ENCODE peak calls at places on chromosomes 3 and 15, in seven cellular contexts. One of them, this sample, is unnamed.

GRCh38 chr3:28467414-28467813 is 118.8 kb upstream of the AZI2 start:
- DNase-seq in adrenal gland: no peak
- DNase-seq in astrocyte: no peak
- DNase-seq in gastrocnemius medialis: no peak
- DNase-seq in mesendoderm: peak; percentile 9
- DNase-seq in transverse colon: no peak
- DNase-seq in CD8-positive, alpha-beta memory T cell: no peak
- DNase-seq in this sample: no peak

GRCh38 chr3:186218423-186218822 is 109.5 kb upstream of the ETV5 start:
- DNase-seq in gastrocnemius medialis: no peak
- DNase-seq in CD8-positive, alpha-beta memory T cell: no peak
- DNase-seq in adrenal gland: no peak
- DNase-seq in astrocyte: no peak
- DNase-seq in transverse colon: no peak
- DNase-seq in mesendoderm: no peak
- DNase-seq in this sample: no peak

GRCh38 chr3:50356553-50356952 is 2.8 kb downstream of the TMEM115 start:
- DNase-seq in CD8-positive, alpha-beta memory T cell: no peak
- DNase-seq in gastrocnemius medialis: peak; percentile 30
- DNase-seq in mesendoderm: no peak
- DNase-seq in transverse colon: peak; percentile 83
- DNase-seq in adrenal gland: peak; percentile 46
- DNase-seq in astrocyte: no peak
- DNase-seq in this sample: no peak

GRCh38 chr15:51737538-51738305 is at the start of gene LYSMD2:
- DNase-seq in astrocyte: no peak
- DNase-seq in adrenal gland: peak; percentile 69
- DNase-seq in gastrocnemius medialis: peak; percentile 43
- DNase-seq in CD8-positive, alpha-beta memory T cell: peak; percentile 75
- DNase-seq in transverse colon: peak; percentile 79
- DNase-seq in mesendoderm: peak; percentile 42
- DNase-seq in this sample: peak; percentile 74

GRCh38 chr3:117285721-117286120 is 576.1 kb downstream of the TUSC7 start:
- DNase-seq in transverse colon: no peak
- DNase-seq in adrenal gland: peak; percentile 45
- DNase-seq in astrocyte: no peak
- DNase-seq in gastrocnemius medialis: no peak
- DNase-seq in CD8-positive, alpha-beta memory T cell: no peak
- DNase-seq in mesendoderm: no peak
- DNase-seq in this sample: no peak

GRCh38 chr15:85870216-85871014 is 75.7 kb upstream of the KLHL25 start:
- DNase-seq in adrenal gland: no peak
- DNase-seq in mesendoderm: no peak
- DNase-seq in astrocyte: no peak
- DNase-seq in gastrocnemius medialis: no peak
- DNase-seq in CD8-positive, alpha-beta memory T cell: no peak
- DNase-seq in transverse colon: no peak
- DNase-seq in this sample: no peak

GRCh38 chr3:141255137-141255536 is 23.5 kb downstream of the PXYLP1 start:
- DNase-seq in transverse colon: no peak
- DNase-seq in mesendoderm: no peak
- DNase-seq in CD8-positive, alpha-beta memory T cell: no peak
- DNase-seq in gastrocnemius medialis: no peak
- DNase-seq in adrenal gland: no peak
- DNase-seq in astrocyte: no peak
- DNase-seq in this sample: no peak

GRCh38 chr3:12175137-12175593 is 16.5 kb upstream of the TIMP4 start:
- DNase-seq in astrocyte: peak; percentile 68
- DNase-seq in adrenal gland: no peak
- DNase-seq in mesendoderm: no peak
- DNase-seq in gastrocnemius medialis: no peak
- DNase-seq in CD8-positive, alpha-beta memory T cell: no peak
- DNase-seq in transverse colon: no peak
- DNase-seq in this sample: no peak

GRCh38 chr3:63588897-63589296 is 63.6 kb upstream of the SNTN start:
- DNase-seq in astrocyte: no peak
- DNase-seq in mesendoderm: no peak
- DNase-seq in gastrocnemius medialis: no peak
- DNase-seq in transverse colon: no peak
- DNase-seq in CD8-positive, alpha-beta memory T cell: no peak
- DNase-seq in adrenal gland: no peak
- DNase-seq in this sample: no peak

GRCh38 chr15:37001436-37001835 is 98.9 kb downstream of the MEIS2 start:
- DNase-seq in CD8-positive, alpha-beta memory T cell: no peak
- DNase-seq in mesendoderm: no peak
- DNase-seq in adrenal gland: no peak
- DNase-seq in astrocyte: no peak
- DNase-seq in transverse colon: no peak
- DNase-seq in gastrocnemius medialis: no peak
- DNase-seq in this sample: no peak

GRCh38 chr15:80949756-80950155 is 39.9 kb downstream of the MESD start:
- DNase-seq in CD8-positive, alpha-beta memory T cell: no peak
- DNase-seq in transverse colon: no peak
- DNase-seq in mesendoderm: no peak
- DNase-seq in adrenal gland: no peak
- DNase-seq in astrocyte: no peak
- DNase-seq in gastrocnemius medialis: no peak
- DNase-seq in this sample: no peak

GRCh38 chr3:20316238-20316637 is 130.2 kb upstream of the SGO1 start:
- DNase-seq in gastrocnemius medialis: no peak
- DNase-seq in CD8-positive, alpha-beta memory T cell: no peak
- DNase-seq in mesendoderm: no peak
- DNase-seq in astrocyte: no peak
- DNase-seq in transverse colon: no peak
- DNase-seq in adrenal gland: no peak
- DNase-seq in this sample: no peak

DNA sequence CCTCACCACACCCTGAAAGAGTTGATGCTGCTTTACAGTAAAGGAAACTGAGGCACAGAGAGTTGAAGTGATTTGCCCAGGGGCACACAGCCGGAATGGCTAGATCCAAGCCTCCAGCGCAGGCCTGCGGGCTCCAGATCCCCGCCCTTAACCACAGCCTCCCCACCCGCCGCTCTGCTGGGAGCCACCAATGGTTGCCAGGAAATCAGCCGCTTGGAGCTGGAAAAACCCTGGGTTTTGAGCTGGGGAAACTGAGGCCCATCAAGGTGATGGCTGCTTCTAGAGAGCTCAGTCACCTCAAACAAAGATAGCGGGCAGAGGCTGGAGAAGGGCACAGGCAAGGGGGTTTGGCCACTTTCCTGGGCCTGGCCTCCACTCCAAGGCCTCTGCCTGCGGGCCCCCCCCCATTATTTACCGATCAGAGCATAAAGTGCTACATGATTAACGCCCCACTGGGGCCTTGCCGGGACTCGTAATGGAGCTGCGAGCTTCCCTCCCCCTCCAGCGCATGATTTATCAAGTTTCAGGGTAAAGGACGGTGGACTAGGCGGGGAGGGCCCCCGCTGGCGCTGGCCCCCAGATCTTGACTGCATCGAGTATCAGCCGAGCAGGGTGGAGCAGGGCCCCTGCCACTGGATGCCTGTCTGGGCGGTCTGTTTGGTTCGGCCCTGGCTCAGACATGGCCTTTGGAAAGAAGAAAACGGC is 9.2 kb downstream of the PLXND1 start:
- DNase-seq in CD8-positive, alpha-beta memory T cell: no peak
- DNase-seq in astrocyte: peak; percentile 59
- DNase-seq in gastrocnemius medialis: no peak
- DNase-seq in adrenal gland: no peak
- DNase-seq in transverse colon: no peak
- DNase-seq in mesendoderm: no peak
- DNase-seq in this sample: no peak
- H3K4me1 ChIP-seq in CD8-positive, alpha-beta memory T cell: peaks cover 25% of the 10 kb centered on the region
- H3K4me1 ChIP-seq in astrocyte: peaks cover 61% of the 10 kb centered on the region
- H3K4me1 ChIP-seq in gastrocnemius medialis: peaks cover 74% of the 10 kb centered on the region
- H3K4me1 ChIP-seq in adrenal gland: peaks cover 92% of the 10 kb centered on the region
- H3K4me1 ChIP-seq in transverse colon: peaks cover 62% of the 10 kb centered on the region
- H3K4me1 ChIP-seq in mesendoderm: peaks cover 36% of the 10 kb centered on the region
- H3K4me1 ChIP-seq in this sample: peaks cover 20% of the 10 kb centered on the region

GRCh38 chr3:33581666-33582065 is 136.4 kb downstream of the CLASP2 start:
- DNase-seq in mesendoderm: peak; percentile 58
- DNase-seq in astrocyte: no peak
- DNase-seq in CD8-positive, alpha-beta memory T cell: no peak
- DNase-seq in transverse colon: no peak
- DNase-seq in gastrocnemius medialis: no peak
- DNase-seq in adrenal gland: no peak
- DNase-seq in this sample: no peak
- H3K27ac ChIP-seq in mesendoderm: no peak overlapping the region
- H3K27ac ChIP-seq in astrocyte: no peak overlapping the region
- H3K27ac ChIP-seq in CD8-positive, alpha-beta memory T cell: no peak overlapping the region
- H3K27ac ChIP-seq in transverse colon: no peak overlapping the region
- H3K27ac ChIP-seq in gastrocnemius medialis: no peak overlapping the region
- H3K27ac ChIP-seq in adrenal gland: no peak overlapping the region
- H3K27ac ChIP-seq in this sample: no peak overlapping the region

GRCh38 chr15:56734013-56734625 is 810 bp upstream of the ZNF280D start:
- DNase-seq in adrenal gland: no peak
- DNase-seq in astrocyte: no peak
- DNase-seq in CD8-positive, alpha-beta memory T cell: no peak
- DNase-seq in gastrocnemius medialis: no peak
- DNase-seq in transverse colon: no peak
- DNase-seq in mesendoderm: peak; percentile 87
- DNase-seq in this sample: no peak

GRCh38 chr15:56736881-56737707 is 3.8 kb upstream of the ZNF280D start:
- DNase-seq in CD8-positive, alpha-beta memory T cell: no peak
- DNase-seq in gastrocnemius medialis: no peak
- DNase-seq in adrenal gland: no peak
- DNase-seq in mesendoderm: peak; percentile 23
- DNase-seq in astrocyte: no peak
- DNase-seq in transverse colon: no peak
- DNase-seq in this sample: no peak

GRCh38 chr15:56736308-56736707 is 3.0 kb upstream of the ZNF280D start:
- DNase-seq in adrenal gland: peak; percentile 59
- DNase-seq in astrocyte: peak; percentile 70
- DNase-seq in transverse colon: no peak
- DNase-seq in mesendoderm: no peak
- DNase-seq in CD8-positive, alpha-beta memory T cell: no peak
- DNase-seq in gastrocnemius medialis: no peak
- DNase-seq in this sample: no peak

GRCh38 chr15:56737791-56738190 is 4.5 kb upstream of the ZNF280D start:
- DNase-seq in adrenal gland: no peak
- DNase-seq in gastrocnemius medialis: no peak
- DNase-seq in astrocyte: no peak
- DNase-seq in transverse colon: no peak
- DNase-seq in CD8-positive, alpha-beta memory T cell: no peak
- DNase-seq in mesendoderm: no peak
- DNase-seq in this sample: no peak

GRCh38 chr15:56735589-56735988 is 2.3 kb upstream of the ZNF280D start:
- DNase-seq in adrenal gland: no peak
- DNase-seq in CD8-positive, alpha-beta memory T cell: no peak
- DNase-seq in gastrocnemius medialis: no peak
- DNase-seq in transverse colon: no peak
- DNase-seq in mesendoderm: no peak
- DNase-seq in astrocyte: no peak
- DNase-seq in this sample: no peak
- H3K4me1 ChIP-seq in adrenal gland: peaks cover 29% of the 10 kb centered on the region
- H3K4me1 ChIP-seq in CD8-positive, alpha-beta memory T cell: peaks cover 23% of the 10 kb centered on the region
- H3K4me1 ChIP-seq in gastrocnemius medialis: peaks cover 20% of the 10 kb centered on the region
- H3K4me1 ChIP-seq in transverse colon: peaks cover 27% of the 10 kb centered on the region
- H3K4me1 ChIP-seq in mesendoderm: peaks cover 6% of the 10 kb centered on the region
- H3K4me1 ChIP-seq in astrocyte: peaks cover 20% of the 10 kb centered on the region
- H3K4me1 ChIP-seq in this sample: peaks cover 23% of the 10 kb centered on the region

GRCh38 chr15:68638953-68639500 is 60.2 kb downstream of the CORO2B start:
- DNase-seq in CD8-positive, alpha-beta memory T cell: no peak
- DNase-seq in mesendoderm: no peak
- DNase-seq in adrenal gland: no peak
- DNase-seq in astrocyte: peak; percentile 72
- DNase-seq in transverse colon: no peak
- DNase-seq in gastrocnemius medialis: no peak
- DNase-seq in this sample: no peak
- H3K27ac ChIP-seq in CD8-positive, alpha-beta memory T cell: no peak overlapping the region
- H3K27ac ChIP-seq in mesendoderm: no peak overlapping the region
- H3K27ac ChIP-seq in adrenal gland: no peak overlapping the region
- H3K27ac ChIP-seq in astrocyte: no peak overlapping the region
- H3K27ac ChIP-seq in transverse colon: peak overlapping the region; percentile 21
- H3K27ac ChIP-seq in gastrocnemius medialis: no peak overlapping the region
- H3K27ac ChIP-seq in this sample: no peak overlapping the region

GRCh38 chr3:52866427-52866826 is 30.9 kb downstream of the STIMATE start:
- DNase-seq in astrocyte: no peak
- DNase-seq in transverse colon: no peak
- DNase-seq in CD8-positive, alpha-beta memory T cell: no peak
- DNase-seq in adrenal gland: no peak
- DNase-seq in gastrocnemius medialis: no peak
- DNase-seq in mesendoderm: no peak
- DNase-seq in this sample: no peak
- H3K4me1 ChIP-seq in astrocyte: no peaks in the 10 kb centered on the region
- H3K4me1 ChIP-seq in transverse colon: no peaks in the 10 kb centered on the region
- H3K4me1 ChIP-seq in CD8-positive, alpha-beta memory T cell: no peaks in the 10 kb centered on the region
- H3K4me1 ChIP-seq in adrenal gland: no peaks in the 10 kb centered on the region
- H3K4me1 ChIP-seq in gastrocnemius medialis: no peaks in the 10 kb centered on the region
- H3K4me1 ChIP-seq in mesendoderm: no peaks in the 10 kb centered on the region
- H3K4me1 ChIP-seq in this sample: no peaks in the 10 kb centered on the region

GRCh38 chr15:39200586-39200985 is 380.3 kb upstream of the THBS1 start:
- DNase-seq in astrocyte: no peak
- DNase-seq in mesendoderm: peak; percentile 32
- DNase-seq in adrenal gland: no peak
- DNase-seq in CD8-positive, alpha-beta memory T cell: no peak
- DNase-seq in transverse colon: no peak
- DNase-seq in gastrocnemius medialis: no peak
- DNase-seq in this sample: no peak
- H3K27ac ChIP-seq in astrocyte: no peak overlapping the region
- H3K27ac ChIP-seq in mesendoderm: no peak overlapping the region
- H3K27ac ChIP-seq in adrenal gland: no peak overlapping the region
- H3K27ac ChIP-seq in CD8-positive, alpha-beta memory T cell: no peak overlapping the region
- H3K27ac ChIP-seq in transverse colon: no peak overlapping the region
- H3K27ac ChIP-seq in gastrocnemius medialis: no peak overlapping the region
- H3K27ac ChIP-seq in this sample: no peak overlapping the region